ENCODE peak calls at places on chromosomes 4 and X, in six cellular contexts. J, R, O, Y, I and M are unnamed samples.

GRCh38 chr4:120922390-120923200 is at the start of gene PRDM5:
- DNase-seq in R (peak; percentile 82), O (no peak), I (peak; percentile 30), Y (peak; percentile 66), J (peak; percentile 51), M (peak; percentile 37)

GRCh38 chrX:19875051-19875432 is 12.4 kb downstream of the SH3KBP1 start:
- DNase-seq in O (no peak), Y (no peak), J (no peak), R (no peak), I (no peak), M (peak; percentile 35)

GRCh38 chr4:101183224-101183623 is 164.1 kb downstream of the PPP3CA start:
- DNase-seq in O (no peak), R (no peak), I (no peak), J (no peak), Y (no peak), M (no peak)

GRCh38 chr4:5881340-5881739 is 11.5 kb downstream of the CRMP1 start:
- DNase-seq in R (peak; percentile 58), I (no peak), J (no peak), O (no peak), Y (peak; percentile 61), M (no peak)

GRCh38 chr4:85370400-85371032 is 104.4 kb upstream of the ARHGAP24 start:
- DNase-seq in J (peak; percentile 64), O (peak; percentile 64), I (no peak), R (peak; percentile 67), Y (peak; percentile 56), M (peak; percentile 35)

GRCh38 chr4:75990129-75990528 is 616 bp downstream of the SDAD1 start:
- DNase-seq in J (peak; percentile 5), I (no peak), R (peak; percentile 5), Y (no peak), O (peak; percentile 19), M (no peak)

GRCh38 chrX:55524487-55524886 is 34.8 kb upstream of the USP51 start:
- DNase-seq in J (peak; percentile 1), O (no peak), Y (peak; percentile 0), R (peak; percentile 3), I (no peak), M (no peak)

GRCh38 chrX:45801554-45801953 is 600.9 kb upstream of the DIPK2B start:
- DNase-seq in R (peak; percentile 13), I (no peak), J (peak; percentile 38), Y (peak; percentile 29), O (peak; percentile 4), M (no peak)

GRCh38 chr4:103075894-103076776 is at the start of gene SLC9B2:
- DNase-seq in O (peak; percentile 79), J (peak; percentile 73), I (peak; percentile 19), R (peak; percentile 76), Y (peak; percentile 69), M (peak; percentile 56)

GRCh38 chr4:25928956-25929336 is 14.9 kb downstream of the SMIM20 start:
- DNase-seq in R (no peak), I (no peak), Y (no peak), O (no peak), J (peak; percentile 48), M (no peak)

GRCh38 chrX:37638047-37638446 is 47.5 kb upstream of the XK start:
- DNase-seq in I (no peak), O (no peak), R (no peak), J (no peak), Y (no peak), M (no peak)

GRCh38 chr4:169658970-169659735 is 38.8 kb downstream of the CLCN3 start:
- DNase-seq in Y (no peak), I (no peak), R (peak; percentile 3), J (peak; percentile 8), O (no peak), M (no peak)

GRCh38 chrX:50814701-50815476 is 895 bp upstream of the SHROOM4 start:
- DNase-seq in Y (no peak), R (no peak), J (peak; percentile 46), I (no peak), O (no peak), M (no peak)

GRCh38 chr4:119314356-119314755 is 7.6 kb downstream of the FABP2 start:
- DNase-seq in O (peak; percentile 57), R (peak; percentile 68), Y (peak; percentile 64), I (no peak), J (peak; percentile 62), M (peak; percentile 54)

GRCh38 chrX:37846141-37846540 is 1.2 kb downstream of the DYNLT3 start:
- DNase-seq in Y (peak; percentile 28), J (peak; percentile 72), R (no peak), O (no peak), I (no peak), M (no peak)

GRCh38 chr4:168076989-168077725 is 15.2 kb upstream of the ANXA10 start:
- DNase-seq in R (peak; percentile 75), Y (peak; percentile 81), I (peak; percentile 4), O (peak; percentile 52), J (peak; percentile 80), M (peak; percentile 55)

GRCh38 chr4:72828864-72829263 is 240.7 kb downstream of the COX18 start:
- DNase-seq in O (no peak), Y (no peak), R (no peak), J (no peak), I (no peak), M (no peak)

GRCh38 chr4:143282170-143282760 is 54.4 kb upstream of the GAB1 start:
- DNase-seq in I (no peak), R (no peak), O (no peak), J (no peak), Y (no peak), M (no peak)

GRCh38 chr4:13918110-13918509 is 290.6 kb upstream of the BOD1L1 start:
- DNase-seq in Y (no peak), I (peak; percentile 5), R (no peak), J (peak; percentile 95), O (no peak), M (peak; percentile 98)

GRCh38 chr4:13484749-13485345 is 707 bp upstream of the RAB28 start:
- DNase-seq in I (peak; percentile 8), O (peak; percentile 49), J (peak; percentile 37), R (peak; percentile 25), Y (no peak), M (peak; percentile 26)

GRCh38 chr4:173357939-173358338 is 12.8 kb upstream of the SAP30 start:
- DNase-seq in O (no peak), J (no peak), R (no peak), I (no peak), Y (no peak), M (no peak)

GRCh38 chr4:80099671-80100070 is 26.6 kb upstream of the ANTXR2 start:
- DNase-seq in R (no peak), I (no peak), O (no peak), Y (no peak), J (no peak), M (no peak)

GRCh38 chr4:13922873-13923645 is 295.5 kb upstream of the BOD1L1 start:
- DNase-seq in I (no peak), O (no peak), R (no peak), Y (no peak), J (no peak), M (no peak)

DNA sequence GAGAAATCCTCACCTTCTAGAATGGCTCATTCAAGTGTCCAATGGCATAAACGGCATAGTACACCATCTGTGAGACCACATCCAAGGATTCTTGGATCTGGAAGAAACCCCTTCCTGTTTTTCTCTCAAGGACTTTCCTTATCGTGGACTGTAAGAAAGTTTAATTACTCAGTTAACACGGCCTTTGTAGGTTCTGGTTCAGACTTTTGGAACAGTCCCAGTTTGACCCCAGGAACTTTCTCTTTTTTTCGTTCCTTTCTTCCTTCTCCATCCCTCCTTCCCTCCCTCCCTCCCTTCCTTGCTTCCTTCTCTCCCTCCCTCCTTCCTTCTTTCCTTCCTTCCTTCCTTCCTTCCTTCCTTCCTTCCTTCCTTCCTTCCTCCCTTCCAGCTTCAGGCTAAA is 343.5 kb upstream of the SMIM31 start:
- DNase-seq in Y (no peak), J (no peak), R (no peak), I (no peak), O (no peak), M (no peak)
- TF ChIP-seq CTCF in Y (no peak), J (no peak), R (no peak), I (no peak), O (no peak), M (no peak)

DNA sequence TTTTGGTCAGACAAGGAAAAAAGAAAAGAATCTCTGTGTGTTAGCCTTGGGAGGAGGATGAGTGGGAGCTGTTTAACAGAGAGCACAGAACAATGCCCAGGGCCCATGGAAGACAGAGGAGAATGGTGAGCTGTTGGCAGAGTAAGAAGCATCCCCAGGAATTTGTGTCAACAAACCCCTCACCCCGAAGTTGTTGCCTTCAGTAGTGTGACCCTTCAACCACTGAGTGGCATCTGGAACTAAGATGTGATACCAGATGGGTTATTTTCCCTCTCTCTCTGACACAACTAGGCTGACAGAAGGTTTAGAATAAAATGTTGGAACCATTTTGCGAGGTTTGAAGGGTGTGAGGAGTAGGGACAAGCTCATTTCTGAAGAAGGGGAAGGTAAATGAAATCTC is 25.1 kb downstream of the IGSF1 start:
- DNase-seq in J (no peak), O (no peak), Y (no peak), R (no peak), I (no peak), M (no peak)
- TF ChIP-seq CTCF in J (no peak), O (no peak), Y (no peak), R (no peak), I (no peak), M (no peak)

GRCh38 chrX:151738751-151739150 is 4.2 kb downstream of the CNGA2 start:
- DNase-seq in O (no peak), Y (no peak), I (no peak), J (no peak), R (no peak), M (no peak)

GRCh38 chrX:151736685-151737084 is 2.1 kb downstream of the CNGA2 start:
- DNase-seq in Y (no peak), J (no peak), O (no peak), R (no peak), I (no peak), M (no peak)

GRCh38 chrX:151734446-151734845 is at the start of gene CNGA2:
- DNase-seq in R (no peak), I (no peak), J (no peak), Y (no peak), O (no peak), M (no peak)

GRCh38 chrX:151737494-151737893 is 2.9 kb downstream of the CNGA2 start:
- DNase-seq in I (no peak), Y (no peak), O (no peak), R (no peak), J (no peak), M (no peak)

GRCh38 chrX:151735219-151735618 is 673 bp downstream of the CNGA2 start:
- DNase-seq in O (no peak), J (no peak), Y (no peak), R (no peak), I (no peak), M (no peak)
- TF ChIP-seq CTCF in O (no peak), J (no peak), Y (no peak), R (no peak), I (no peak), M (no peak)

DNA sequence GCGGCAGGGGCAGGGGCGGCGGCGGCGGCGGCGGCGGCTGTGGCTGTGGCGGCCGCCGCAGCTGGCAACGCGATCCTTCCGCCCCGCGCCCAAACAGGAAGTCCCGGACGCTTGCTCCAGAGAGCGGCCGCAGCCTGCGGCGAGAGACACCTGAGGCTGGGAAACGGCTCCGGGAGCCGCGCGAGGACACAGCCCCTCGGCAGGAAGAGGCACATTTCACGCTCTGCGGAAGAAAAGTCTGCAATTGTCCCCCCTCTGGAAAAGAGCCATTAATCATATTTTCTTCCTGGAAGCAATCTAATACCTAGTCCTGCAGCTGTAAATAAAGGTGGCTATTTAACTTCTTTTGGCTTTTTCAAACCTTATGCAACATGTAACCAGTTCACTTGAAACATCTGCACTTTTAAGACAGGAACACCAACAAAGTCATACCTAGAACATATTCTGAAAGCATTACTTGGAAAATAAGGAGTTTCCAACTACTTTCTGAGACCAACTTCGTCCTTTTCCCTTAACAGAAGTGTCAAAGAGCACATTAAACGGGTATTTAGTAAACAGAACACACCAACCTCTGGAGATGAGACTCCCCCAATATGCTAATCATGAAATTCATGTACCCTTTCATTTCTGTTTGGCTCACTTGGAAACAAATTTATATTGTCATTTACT is 69.0 kb downstream of the NOCT start:
- DNase-seq in I (peak; percentile 60), J (no peak), Y (peak; percentile 92), R (no peak), O (no peak), M (no peak)
- TF ChIP-seq CTCF in I (no peak), J (no peak), Y (no peak), R (peak; percentile 8), O (no peak), M (peak; percentile 49)